ENCODE peak calls at places on chromosome 1, in nine cellular contexts. B, X, H, S, F, P, Q, N and D are unnamed samples.

GRCh38 chr1:213530607-213531320 is 457.0 kb upstream of the PROX1 start:
- DNase-seq in B (peak), X (no peak), H (no peak), S (no peak), F (no peak), P (no peak), Q (no peak), N (no peak), D (no peak)

GRCh38 chr1:244381887-244382565 is 69.7 kb downstream of the ADSS2 start:
- DNase-seq in B (no peak), X (peak), H (no peak), S (no peak), F (no peak), P (no peak), Q (peak), N (no peak), D (peak)

GRCh38 chr1:41764608-41765007 is 154.1 kb downstream of the HIVEP3 start:
- DNase-seq in B (no peak), X (no peak), H (no peak), S (peak), F (no peak), P (no peak), Q (no peak), N (no peak), D (no peak)

GRCh38 chr1:100569888-100570287 is 31.9 kb downstream of the GPR88 start:
- DNase-seq in B (no peak), X (no peak), H (no peak), S (no peak), F (no peak), P (no peak), Q (no peak), N (no peak), D (no peak)

GRCh38 chr1:22689505-22689904 is 21.1 kb upstream of the EPHB2 start:
- DNase-seq in B (no peak), X (peak), H (no peak), S (no peak), F (no peak), P (peak), Q (peak), N (no peak), D (peak)

GRCh38 chr1:202144510-202145324 is at the start of gene ARL8A:
- DNase-seq in B (peak), X (no peak), H (peak), S (peak), F (peak), P (peak), Q (no peak), N (peak), D (no peak)

GRCh38 chr1:180182721-180183311 is 28.1 kb downstream of the QSOX1 start:
- DNase-seq in B (no peak), X (no peak), H (no peak), S (no peak), F (no peak), P (no peak), Q (no peak), N (no peak), D (no peak)

GRCh38 chr1:228941673-228942072 is 206.4 kb downstream of the RHOU start:
- DNase-seq in B (no peak), X (no peak), H (no peak), S (peak), F (no peak), P (no peak), Q (no peak), N (no peak), D (no peak)

GRCh38 chr1:31318146-31318545 is 21.3 kb downstream of the ZCCHC17 start:
- DNase-seq in B (no peak), X (no peak), H (no peak), S (no peak), F (no peak), P (no peak), Q (no peak), N (no peak), D (no peak)

GRCh38 chr1:85454214-85454613 is 10.7 kb downstream of the DDAH1 start:
- DNase-seq in B (no peak), X (no peak), H (no peak), S (no peak), F (no peak), P (no peak), Q (no peak), N (no peak), D (no peak)

GRCh38 chr1:229161740-229162139 is 109.2 kb upstream of the RAB4A start:
- DNase-seq in B (no peak), X (no peak), H (no peak), S (no peak), F (no peak), P (no peak), Q (no peak), N (no peak), D (no peak)

GRCh38 chr1:2812939-2813653 is 11.6 kb upstream of the TTC34 start:
- DNase-seq in B (no peak), X (no peak), H (no peak), S (no peak), F (no peak), P (no peak), Q (no peak), N (no peak), D (no peak)

GRCh38 chr1:43206721-43207228 is 34.6 kb downstream of the CFAP57 start:
- DNase-seq in B (peak), X (peak), H (peak), S (peak), F (no peak), P (peak), Q (peak), N (no peak), D (peak)

GRCh38 chr1:23393706-23394105 is 24.1 kb upstream of the ZNF436 start:
- DNase-seq in B (no peak), X (peak), H (no peak), S (no peak), F (no peak), P (peak), Q (no peak), N (no peak), D (no peak)